ENCODE peak calls at places on chromosomes 11 and 22, in eight cellular contexts. One of them, this sample, is unnamed.

GRCh38 chr22:20553947-20554741 is 46.7 kb downstream of the MED15 start:
- DNase-seq in endodermal cell: no peak
- DNase-seq in heart right ventricle: no peak
- DNase-seq in epithelial cell of esophagus: no peak
- DNase-seq in mammary epithelial cell: no peak
- DNase-seq in WERI-Rb-1: no peak
- DNase-seq in fibroblast of pulmonary artery: no peak
- DNase-seq in right lobe of liver: no peak
- DNase-seq in this sample: no peak

GRCh38 chr11:6656581-6656915 is 939 bp upstream of the DCHS1 start:
- DNase-seq in fibroblast of pulmonary artery: no peak
- DNase-seq in right lobe of liver: no peak
- DNase-seq in heart right ventricle: no peak
- DNase-seq in mammary epithelial cell: no peak
- DNase-seq in WERI-Rb-1: no peak
- DNase-seq in endodermal cell: no peak
- DNase-seq in epithelial cell of esophagus: no peak
- DNase-seq in this sample: no peak

GRCh38 chr11:26522912-26523610 is 49.0 kb downstream of the MUC15 start:
- DNase-seq in right lobe of liver: no peak
- DNase-seq in mammary epithelial cell: peak
- DNase-seq in heart right ventricle: no peak
- DNase-seq in WERI-Rb-1: peak
- DNase-seq in endodermal cell: peak
- DNase-seq in fibroblast of pulmonary artery: peak
- DNase-seq in epithelial cell of esophagus: peak
- DNase-seq in this sample: no peak

GRCh38 chr11:115290479-115291390 is 213.5 kb downstream of the CADM1 start:
- DNase-seq in endodermal cell: no peak
- DNase-seq in WERI-Rb-1: no peak
- DNase-seq in heart right ventricle: no peak
- DNase-seq in right lobe of liver: no peak
- DNase-seq in mammary epithelial cell: no peak
- DNase-seq in epithelial cell of esophagus: no peak
- DNase-seq in fibroblast of pulmonary artery: no peak
- DNase-seq in this sample: no peak

GRCh38 chr11:36508743-36509142 is 1.3 kb downstream of the TRAF6 start:
- DNase-seq in heart right ventricle: no peak
- DNase-seq in mammary epithelial cell: peak
- DNase-seq in endodermal cell: no peak
- DNase-seq in right lobe of liver: no peak
- DNase-seq in epithelial cell of esophagus: no peak
- DNase-seq in WERI-Rb-1: no peak
- DNase-seq in fibroblast of pulmonary artery: no peak
- DNase-seq in this sample: no peak

GRCh38 chr11:11779975-11780374 is 61.8 kb upstream of the USP47 start:
- DNase-seq in mammary epithelial cell: no peak
- DNase-seq in right lobe of liver: no peak
- DNase-seq in endodermal cell: no peak
- DNase-seq in WERI-Rb-1: no peak
- DNase-seq in epithelial cell of esophagus: no peak
- DNase-seq in fibroblast of pulmonary artery: no peak
- DNase-seq in heart right ventricle: no peak
- DNase-seq in this sample: no peak

GRCh38 chr22:41009222-41009948 is 58.2 kb downstream of the RBX1 start:
- DNase-seq in mammary epithelial cell: peak
- DNase-seq in right lobe of liver: no peak
- DNase-seq in epithelial cell of esophagus: peak
- DNase-seq in endodermal cell: no peak
- DNase-seq in fibroblast of pulmonary artery: peak
- DNase-seq in WERI-Rb-1: no peak
- DNase-seq in heart right ventricle: no peak
- DNase-seq in this sample: peak

GRCh38 chr22:43244803-43245527 is 58.0 kb upstream of the TTLL12 start:
- DNase-seq in right lobe of liver: no peak
- DNase-seq in endodermal cell: no peak
- DNase-seq in epithelial cell of esophagus: no peak
- DNase-seq in heart right ventricle: no peak
- DNase-seq in fibroblast of pulmonary artery: no peak
- DNase-seq in WERI-Rb-1: no peak
- DNase-seq in mammary epithelial cell: no peak
- DNase-seq in this sample: no peak

GRCh38 chr11:57320719-57321387 is 3.9 kb downstream of the TNKS1BP1 start:
- DNase-seq in epithelial cell of esophagus: no peak
- DNase-seq in WERI-Rb-1: no peak
- DNase-seq in right lobe of liver: no peak
- DNase-seq in heart right ventricle: no peak
- DNase-seq in mammary epithelial cell: no peak
- DNase-seq in fibroblast of pulmonary artery: no peak
- DNase-seq in endodermal cell: no peak
- DNase-seq in this sample: no peak

GRCh38 chr22:46659059-46659790 is 39.0 kb downstream of the GRAMD4 start:
- DNase-seq in heart right ventricle: no peak
- DNase-seq in WERI-Rb-1: no peak
- DNase-seq in fibroblast of pulmonary artery: no peak
- DNase-seq in epithelial cell of esophagus: no peak
- DNase-seq in mammary epithelial cell: no peak
- DNase-seq in right lobe of liver: no peak
- DNase-seq in endodermal cell: no peak
- DNase-seq in this sample: no peak

GRCh38 chr22:40679964-40680818 is 907 bp downstream of the MCHR1 start:
- DNase-seq in mammary epithelial cell: no peak
- DNase-seq in endodermal cell: peak
- DNase-seq in heart right ventricle: no peak
- DNase-seq in epithelial cell of esophagus: peak
- DNase-seq in fibroblast of pulmonary artery: peak
- DNase-seq in right lobe of liver: no peak
- DNase-seq in WERI-Rb-1: peak
- DNase-seq in this sample: no peak

GRCh38 chr11:116114198-116114651 is 610.0 kb upstream of the CADM1 start:
- DNase-seq in heart right ventricle: no peak
- DNase-seq in mammary epithelial cell: no peak
- DNase-seq in WERI-Rb-1: no peak
- DNase-seq in endodermal cell: peak
- DNase-seq in right lobe of liver: no peak
- DNase-seq in epithelial cell of esophagus: no peak
- DNase-seq in fibroblast of pulmonary artery: no peak
- DNase-seq in this sample: no peak

GRCh38 chr11:20050551-20051333 is 109.5 kb downstream of the DBX1 start:
- DNase-seq in fibroblast of pulmonary artery: no peak
- DNase-seq in WERI-Rb-1: no peak
- DNase-seq in mammary epithelial cell: peak
- DNase-seq in epithelial cell of esophagus: peak
- DNase-seq in endodermal cell: peak
- DNase-seq in heart right ventricle: no peak
- DNase-seq in right lobe of liver: no peak
- DNase-seq in this sample: no peak

GRCh38 chr11:70303070-70303469 is 32.6 kb downstream of the PPFIA1 start:
- DNase-seq in epithelial cell of esophagus: no peak
- DNase-seq in right lobe of liver: no peak
- DNase-seq in heart right ventricle: no peak
- DNase-seq in endodermal cell: no peak
- DNase-seq in mammary epithelial cell: no peak
- DNase-seq in WERI-Rb-1: no peak
- DNase-seq in fibroblast of pulmonary artery: peak
- DNase-seq in this sample: peak

GRCh38 chr22:30250713-30251267 is 4.2 kb upstream of the LIF start:
- DNase-seq in mammary epithelial cell: peak
- DNase-seq in fibroblast of pulmonary artery: peak
- DNase-seq in heart right ventricle: no peak
- DNase-seq in right lobe of liver: no peak
- DNase-seq in endodermal cell: no peak
- DNase-seq in epithelial cell of esophagus: peak
- DNase-seq in WERI-Rb-1: no peak
- DNase-seq in this sample: no peak

GRCh38 chr11:117696489-117696888 is 100.5 kb downstream of the DSCAML1 start:
- DNase-seq in endodermal cell: no peak
- DNase-seq in mammary epithelial cell: no peak
- DNase-seq in epithelial cell of esophagus: no peak
- DNase-seq in heart right ventricle: no peak
- DNase-seq in WERI-Rb-1: peak
- DNase-seq in right lobe of liver: no peak
- DNase-seq in fibroblast of pulmonary artery: no peak
- DNase-seq in this sample: no peak

GRCh38 chr11:125954945-125955640 is 9.2 kb downstream of the VSIG10L2 start:
- DNase-seq in mammary epithelial cell: no peak
- DNase-seq in epithelial cell of esophagus: no peak
- DNase-seq in heart right ventricle: no peak
- DNase-seq in endodermal cell: no peak
- DNase-seq in WERI-Rb-1: no peak
- DNase-seq in fibroblast of pulmonary artery: no peak
- DNase-seq in right lobe of liver: no peak
- DNase-seq in this sample: no peak

GRCh38 chr22:48209473-48210271 is 1447.2 kb downstream of the TBC1D22A start:
- DNase-seq in fibroblast of pulmonary artery: no peak
- DNase-seq in right lobe of liver: no peak
- DNase-seq in WERI-Rb-1: no peak
- DNase-seq in heart right ventricle: no peak
- DNase-seq in endodermal cell: no peak
- DNase-seq in epithelial cell of esophagus: no peak
- DNase-seq in mammary epithelial cell: no peak
- DNase-seq in this sample: no peak

GRCh38 chr11:36231300-36231699 is 57.9 kb downstream of the COMMD9 start:
- DNase-seq in right lobe of liver: no peak
- DNase-seq in mammary epithelial cell: no peak
- DNase-seq in fibroblast of pulmonary artery: peak
- DNase-seq in heart right ventricle: no peak
- DNase-seq in epithelial cell of esophagus: no peak
- DNase-seq in WERI-Rb-1: no peak
- DNase-seq in endodermal cell: no peak
- DNase-seq in this sample: peak

GRCh38 chr11:100805509-100806199 is 118.6 kb downstream of the ARHGAP42 start:
- DNase-seq in heart right ventricle: no peak
- DNase-seq in fibroblast of pulmonary artery: peak
- DNase-seq in mammary epithelial cell: peak
- DNase-seq in epithelial cell of esophagus: no peak
- DNase-seq in endodermal cell: no peak
- DNase-seq in WERI-Rb-1: no peak
- DNase-seq in right lobe of liver: no peak
- DNase-seq in this sample: peak

GRCh38 chr11:134074766-134075165 is 5.9 kb downstream of the JAM3 start:
- DNase-seq in epithelial cell of esophagus: no peak
- DNase-seq in WERI-Rb-1: no peak
- DNase-seq in endodermal cell: no peak
- DNase-seq in fibroblast of pulmonary artery: no peak
- DNase-seq in heart right ventricle: no peak
- DNase-seq in mammary epithelial cell: no peak
- DNase-seq in right lobe of liver: no peak
- DNase-seq in this sample: no peak

GRCh38 chr11:59106363-59107336 is at the start of gene FAM111B:
- DNase-seq in epithelial cell of esophagus: peak
- DNase-seq in mammary epithelial cell: peak
- DNase-seq in fibroblast of pulmonary artery: peak
- DNase-seq in WERI-Rb-1: no peak
- DNase-seq in heart right ventricle: peak
- DNase-seq in endodermal cell: peak
- DNase-seq in right lobe of liver: peak
- DNase-seq in this sample: peak

DNA sequence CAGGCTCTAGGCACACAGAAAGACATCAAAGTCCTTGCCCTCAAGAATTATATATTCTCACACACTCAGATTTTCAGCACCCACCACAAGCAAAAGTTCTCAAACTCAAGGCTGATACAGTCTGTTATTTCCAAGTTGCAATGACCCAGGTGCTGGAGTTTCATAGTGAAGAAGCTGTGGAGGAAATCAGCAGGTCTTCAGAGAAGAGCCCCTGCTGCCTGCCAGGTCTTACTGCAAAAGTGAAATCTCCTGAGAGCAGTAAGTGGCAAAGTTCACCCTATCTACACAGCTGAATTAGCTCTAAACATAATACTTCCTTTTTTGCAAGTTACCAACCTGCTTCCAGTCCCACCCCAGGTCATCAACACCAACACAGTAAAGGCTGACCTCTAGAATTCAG is 64.6 kb downstream of the RPL27A start:
- DNase-seq in endodermal cell: no peak
- DNase-seq in mammary epithelial cell: no peak
- DNase-seq in heart right ventricle: no peak
- DNase-seq in right lobe of liver: no peak
- DNase-seq in epithelial cell of esophagus: no peak
- DNase-seq in fibroblast of pulmonary artery: no peak
- DNase-seq in WERI-Rb-1: no peak
- DNase-seq in this sample: no peak
- H3K4me3 ChIP-seq in endodermal cell: peak
- H3K4me3 ChIP-seq in mammary epithelial cell: no peak
- H3K4me3 ChIP-seq in heart right ventricle: no peak
- H3K4me3 ChIP-seq in right lobe of liver: no peak
- H3K4me3 ChIP-seq in epithelial cell of esophagus: no peak
- H3K4me3 ChIP-seq in fibroblast of pulmonary artery: no peak
- H3K4me3 ChIP-seq in WERI-Rb-1: no peak
- H3K4me3 ChIP-seq in this sample: no peak

GRCh38 chr22:31872209-31872608 is 72.1 kb upstream of the YWHAH start:
- DNase-seq in endodermal cell: peak
- DNase-seq in mammary epithelial cell: no peak
- DNase-seq in heart right ventricle: no peak
- DNase-seq in epithelial cell of esophagus: no peak
- DNase-seq in fibroblast of pulmonary artery: peak
- DNase-seq in WERI-Rb-1: peak
- DNase-seq in right lobe of liver: no peak
- DNase-seq in this sample: no peak
- TF ChIP-seq CTCF in endodermal cell: peak
- TF ChIP-seq CTCF in mammary epithelial cell: peak
- TF ChIP-seq CTCF in heart right ventricle: no peak
- TF ChIP-seq CTCF in epithelial cell of esophagus: no peak
- TF ChIP-seq CTCF in fibroblast of pulmonary artery: peak
- TF ChIP-seq CTCF in WERI-Rb-1: peak
- TF ChIP-seq CTCF in right lobe of liver: no peak
- TF ChIP-seq CTCF in this sample: no peak

DNA sequence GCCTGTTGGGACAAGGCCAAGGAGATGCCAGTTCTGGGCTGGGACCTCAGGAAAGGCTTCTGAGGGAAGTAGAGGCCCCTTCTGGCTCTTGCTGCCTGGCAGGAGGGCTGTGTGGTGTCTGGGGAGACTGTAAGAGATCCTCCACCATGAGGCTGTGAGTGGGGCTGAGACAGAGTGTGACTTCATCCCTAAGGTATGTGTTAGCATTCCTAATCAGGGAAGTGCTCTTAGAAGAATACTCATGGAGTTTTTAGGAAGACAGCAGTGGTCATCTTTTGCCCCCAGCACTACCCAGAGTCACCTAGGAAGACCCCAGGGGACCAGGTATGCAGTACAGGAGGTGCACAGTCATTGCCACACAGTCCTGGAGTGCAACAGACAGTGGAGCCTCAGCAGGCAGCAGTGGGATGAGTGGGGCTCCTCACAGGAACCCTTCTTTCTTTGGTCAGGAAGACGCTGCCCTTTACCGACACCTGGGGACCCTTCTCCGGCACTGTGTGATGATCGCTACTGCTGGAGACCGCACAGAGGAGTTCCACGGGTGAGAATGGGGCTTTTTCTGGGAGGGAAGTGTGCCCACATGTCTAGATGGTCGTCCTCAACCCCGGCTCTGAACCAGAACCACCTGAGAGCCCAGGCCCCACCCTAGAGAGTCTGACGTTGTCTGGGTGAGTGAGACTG is 2.8 kb downstream of the RIC8A start:
- DNase-seq in epithelial cell of esophagus: peak
- DNase-seq in mammary epithelial cell: peak
- DNase-seq in endodermal cell: no peak
- DNase-seq in heart right ventricle: no peak
- DNase-seq in WERI-Rb-1: no peak
- DNase-seq in fibroblast of pulmonary artery: peak
- DNase-seq in right lobe of liver: peak
- DNase-seq in this sample: no peak
- H3K4me3 ChIP-seq in epithelial cell of esophagus: peak
- H3K4me3 ChIP-seq in mammary epithelial cell: no peak
- H3K4me3 ChIP-seq in endodermal cell: peak
- H3K4me3 ChIP-seq in heart right ventricle: peak
- H3K4me3 ChIP-seq in WERI-Rb-1: no peak
- H3K4me3 ChIP-seq in fibroblast of pulmonary artery: peak
- H3K4me3 ChIP-seq in right lobe of liver: no peak
- H3K4me3 ChIP-seq in this sample: peak

GRCh38 chr22:19495562-19496323 is 16.0 kb downstream of the CDC45 start:
- DNase-seq in epithelial cell of esophagus: peak
- DNase-seq in right lobe of liver: no peak
- DNase-seq in heart right ventricle: no peak
- DNase-seq in WERI-Rb-1: no peak
- DNase-seq in endodermal cell: no peak
- DNase-seq in mammary epithelial cell: no peak
- DNase-seq in fibroblast of pulmonary artery: peak
- DNase-seq in this sample: peak
- TF ChIP-seq CTCF in epithelial cell of esophagus: peak
- TF ChIP-seq CTCF in right lobe of liver: peak
- TF ChIP-seq CTCF in heart right ventricle: no peak
- TF ChIP-seq CTCF in WERI-Rb-1: no peak
- TF ChIP-seq CTCF in endodermal cell: peak
- TF ChIP-seq CTCF in mammary epithelial cell: peak
- TF ChIP-seq CTCF in fibroblast of pulmonary artery: peak
- TF ChIP-seq CTCF in this sample: peak

This sample was measured in AG09309.